ENCODE peak calls at places on chromosomes 2 and 18, in seven cellular contexts. G is GM12865; N is fibroblast of pulmonary artery; W is CD4-positive, alpha-beta T cell; X is lower lobe of right lung; V is spleen; U is CD8-positive, alpha-beta T cell. A is an unnamed sample.

GRCh38 chr2:85704800-85705679 is 10.9 kb downstream of the GNLY start:
- DNase-seq in G (peak), N (no peak), W (no peak), X (no peak), V (no peak), U (peak), A (no peak)

GRCh38 chr2:206707164-206707701 is 11.0 kb downstream of the DYTN start:
- DNase-seq in G (no peak), N (no peak), W (no peak), X (no peak), V (no peak), U (no peak), A (no peak)

GRCh38 chr2:119650206-119650605 is 28.8 kb upstream of the TMEM177 start:
- DNase-seq in G (no peak), N (peak), W (no peak), X (no peak), V (no peak), U (no peak), A (no peak)

GRCh38 chr2:217573565-217573964 is 429.2 kb downstream of the TNS1 start:
- DNase-seq in G (no peak), N (peak), W (no peak), X (no peak), V (no peak), U (no peak), A (no peak)

GRCh38 chr2:78281164-78281563 is 744.3 kb upstream of the REG3G start:
- DNase-seq in G (peak), N (no peak), W (no peak), X (no peak), V (no peak), U (no peak), A (no peak)

GRCh38 chr2:25528173-25528572 is 145.2 kb downstream of the DTNB start:
- DNase-seq in G (no peak), N (peak), W (no peak), X (no peak), V (no peak), U (no peak), A (no peak)

GRCh38 chr2:10120938-10121574 is 1.5 kb upstream of the RRM2 start:
- DNase-seq in G (peak), N (peak), W (no peak), X (no peak), V (peak), U (no peak), A (no peak)

GRCh38 chr2:12718662-12719399 is 2.1 kb downstream of the TRIB2 start:
- DNase-seq in G (no peak), N (peak), W (peak), X (no peak), V (peak), U (peak), A (no peak)

GRCh38 chr2:10097352-10098148 is 17.3 kb upstream of the CYS1 start:
- DNase-seq in G (peak), N (peak), W (no peak), X (peak), V (peak), U (peak), A (peak)

GRCh38 chr2:101234169-101234938 is 18.3 kb upstream of the CNOT11 start:
- DNase-seq in G (no peak), N (no peak), W (no peak), X (no peak), V (no peak), U (no peak), A (no peak)

GRCh38 chr2:27079233-27080139 is 1.1 kb downstream of the EMILIN1 start:
- DNase-seq in G (no peak), N (no peak), W (no peak), X (no peak), V (no peak), U (no peak), A (no peak)

GRCh38 chr2:54183281-54183680 is 67.9 kb downstream of the ACYP2 start:
- DNase-seq in G (no peak), N (no peak), W (no peak), X (no peak), V (no peak), U (no peak), A (no peak)

GRCh38 chr2:26634636-26635230 is 6.4 kb downstream of the CIB4 start:
- DNase-seq in G (no peak), N (no peak), W (no peak), X (peak), V (peak), U (no peak), A (no peak)

GRCh38 chr18:6058941-6059340 is 163.6 kb upstream of the TMEM200C start:
- DNase-seq in G (no peak), N (peak), W (no peak), X (no peak), V (no peak), U (no peak), A (no peak)

GRCh38 chr18:80129672-80130367 is 20.8 kb downstream of the ADNP2 start:
- DNase-seq in G (no peak), N (no peak), W (no peak), X (no peak), V (no peak), U (no peak), A (no peak)

GRCh38 chr18:80126797-80127196 is 17.7 kb downstream of the ADNP2 start:
- DNase-seq in G (no peak), N (no peak), W (no peak), X (no peak), V (no peak), U (no peak), A (no peak)

GRCh38 chr18:80124131-80124530 is 15.1 kb downstream of the ADNP2 start:
- DNase-seq in G (no peak), N (no peak), W (no peak), X (no peak), V (no peak), U (no peak), A (no peak)

GRCh38 chr18:80130555-80130954 is 21.5 kb downstream of the ADNP2 start:
- DNase-seq in G (no peak), N (no peak), W (no peak), X (no peak), V (no peak), U (no peak), A (no peak)

GRCh38 chr18:80127635-80128034 is 18.6 kb downstream of the ADNP2 start:
- DNase-seq in G (no peak), N (no peak), W (no peak), X (no peak), V (no peak), U (no peak), A (no peak)
- TF ChIP-seq CTCF in G (no peak), N (no peak), W (no peak), X (no peak), V (no peak), U (no peak), A (no peak)

GRCh38 chr2:112462178-112462577 is 19.8 kb upstream of the TTL start:
- DNase-seq in G (no peak), N (no peak), W (no peak), X (no peak), V (no peak), U (no peak), A (no peak)

GRCh38 chr2:112463256-112463655 is 18.7 kb upstream of the TTL start:
- DNase-seq in G (no peak), N (no peak), W (no peak), X (no peak), V (no peak), U (no peak), A (no peak)

GRCh38 chr2:112465373-112465772 is 16.6 kb upstream of the TTL start:
- DNase-seq in G (no peak), N (peak), W (no peak), X (no peak), V (no peak), U (no peak), A (no peak)
- TF ChIP-seq CTCF in G (no peak), N (peak), W (no peak), X (no peak), V (no peak), U (no peak), A (no peak)

GRCh38 chr2:223922308-223922707 is 22.8 kb downstream of the WDFY1 start:
- DNase-seq in G (no peak), N (no peak), W (no peak), X (no peak), V (no peak), U (no peak), A (no peak)
- TF ChIP-seq CTCF in G (no peak), N (no peak), W (no peak), X (no peak), V (no peak), U (no peak), A (no peak)

GRCh38 chr18:58896734-58897508 is 32.2 kb downstream of the ZNF532 start:
- DNase-seq in G (no peak), N (no peak), W (no peak), X (no peak), V (no peak), U (no peak), A (no peak)
- TF ChIP-seq CTCF in G (no peak), N (no peak), W (no peak), X (no peak), V (no peak), U (no peak), A (no peak)

A was measured in mesothelial cell of epicardium.